ENCODE peak calls at places on chromosomes 13 and 19, in four cellular contexts. O is brain microvascular endothelial cell, V is Peyer's patch, L is tibial artery. M is an unnamed sample. For H3K27me3, the result is how much of the 10 kb centered on the place peaks cover.

GRCh38 chr13:37369618-37370017 is 228.9 kb downstream of the POSTN start:
- DNase-seq in O (peak), L (no peak), V (no peak), M (no peak)

GRCh38 chr13:44022196-44022595 is 142.5 kb downstream of the LACC1 start:
- DNase-seq in O (no peak), L (no peak), V (no peak), M (no peak)

GRCh38 chr13:71254384-71254783 is 612.6 kb downstream of the DACH1 start:
- DNase-seq in V (no peak), O (no peak), L (no peak), M (no peak)

GRCh38 chr19:43589680-43590079 is 6.3 kb downstream of the IRGQ start:
- DNase-seq in O (no peak), L (no peak), V (no peak), M (no peak)

GRCh38 chr13:21610687-21611086 is 6.7 kb upstream of the MICU2 start:
- DNase-seq in O (no peak), L (no peak), V (no peak), M (no peak)

GRCh38 chr19:21323000-21323399 is 6.2 kb downstream of the ZNF708 start:
- DNase-seq in L (no peak), O (no peak), V (no peak), M (no peak)

GRCh38 chr13:49859568-49859967 is 67.1 kb upstream of the KPNA3 start:
- DNase-seq in V (no peak), L (no peak), O (peak), M (peak)

GRCh38 chr19:29263305-29264080 is 50.5 kb upstream of the UQCRFS1 start:
- DNase-seq in O (peak), L (peak), V (no peak), M (peak)

GRCh38 chr19:18469245-18470107 is 31.5 kb upstream of the ISYNA1 start:
- DNase-seq in O (peak), L (no peak), V (peak), M (peak)

GRCh38 chr13:44300895-44301638 is 72.6 kb upstream of the SERP2 start:
- DNase-seq in O (peak), V (no peak), L (peak), M (peak)

GRCh38 chr13:42487221-42487620 is 86.7 kb upstream of the TNFSF11 start:
- DNase-seq in L (no peak), V (no peak), O (peak), M (no peak)

GRCh38 chr19:10346509-10346908 is 7.1 kb upstream of the ICAM3 start:
- DNase-seq in V (no peak), O (peak), L (no peak), M (no peak)

GRCh38 chr13:95035311-95036109 is 265.7 kb downstream of the ABCC4 start:
- DNase-seq in O (no peak), V (no peak), L (no peak), M (no peak)

GRCh38 chr13:43783820-43784219 is 3.0 kb downstream of the ENOX1 start:
- DNase-seq in L (no peak), O (peak), V (no peak), M (no peak)

GRCh38 chr13:112341446-112341845 is 34.7 kb upstream of the SPACA7 start:
- DNase-seq in L (no peak), O (no peak), V (no peak), M (no peak)
- H3K27me3 ChIP-seq in L (under half), O (under half), V (under half), M (under half)

GRCh38 chr19:3586707-3587346 is 1.5 kb downstream of the GIPC3 start:
- DNase-seq in O (no peak), L (no peak), V (no peak), M (no peak)

GRCh38 chr19:3586124-3586626 is 897 bp downstream of the GIPC3 start:
- DNase-seq in L (no peak), O (no peak), V (no peak), M (no peak)

GRCh38 chr19:3589439-3589838 is 4.2 kb downstream of the GIPC3 start:
- DNase-seq in V (no peak), L (no peak), O (no peak), M (no peak)

GRCh38 chr19:3589949-3590348 is 4.7 kb downstream of the GIPC3 start:
- DNase-seq in O (no peak), V (no peak), L (no peak), M (no peak)

GRCh38 chr19:3585301-3586123 is at the start of gene GIPC3:
- DNase-seq in V (no peak), O (no peak), L (no peak), M (no peak)
- H3K4me3 ChIP-seq in V (peak), O (peak), L (peak), M (no peak)

GRCh38 chr19:40560092-40560507 is 16.6 kb upstream of the SHKBP1 start:
- DNase-seq in V (no peak), O (no peak), L (no peak), M (no peak)

GRCh38 chr19:40555978-40556689 is 20.5 kb upstream of the SHKBP1 start:
- DNase-seq in V (no peak), O (no peak), L (no peak), M (no peak)

GRCh38 chr19:40559394-40559793 is 17.3 kb upstream of the SHKBP1 start:
- DNase-seq in L (no peak), V (no peak), O (no peak), M (no peak)

GRCh38 chr19:40553885-40554857 is 22.5 kb upstream of the SHKBP1 start:
- DNase-seq in O (no peak), L (no peak), V (no peak), M (no peak)

DNA sequence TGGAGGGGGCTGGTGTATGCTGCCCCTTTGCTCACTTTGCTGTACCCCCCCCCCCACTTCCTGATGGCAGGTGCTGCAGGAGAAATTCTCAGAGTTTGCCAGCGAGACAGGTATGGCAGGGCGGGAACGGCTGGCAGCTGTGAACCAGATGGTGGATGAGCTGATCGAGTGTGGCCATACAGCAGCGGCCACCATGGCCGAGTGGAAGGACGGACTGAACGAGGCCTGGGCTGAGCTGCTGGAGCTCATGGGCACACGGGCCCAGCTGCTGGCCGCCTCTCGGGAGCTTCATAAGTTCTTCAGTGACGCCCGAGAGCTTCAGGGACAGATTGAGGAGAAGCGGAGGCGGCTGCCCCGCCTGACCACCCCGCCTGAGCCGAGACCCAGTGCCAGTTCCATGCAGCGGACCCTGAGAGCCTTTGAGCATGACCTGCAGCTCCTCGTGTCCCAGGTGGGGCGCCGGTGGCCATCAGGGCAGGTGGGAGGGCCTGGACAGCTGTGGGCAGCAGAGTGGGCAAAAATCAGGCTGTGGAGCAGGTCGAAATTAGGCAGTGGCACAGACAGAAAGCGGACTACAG is 19.6 kb upstream of the SHKBP1 start:
- DNase-seq in L (no peak), V (no peak), O (no peak), M (no peak)
- H3K27me3 ChIP-seq in L (under half), V (under half), O (under half), M (under half)

DNA sequence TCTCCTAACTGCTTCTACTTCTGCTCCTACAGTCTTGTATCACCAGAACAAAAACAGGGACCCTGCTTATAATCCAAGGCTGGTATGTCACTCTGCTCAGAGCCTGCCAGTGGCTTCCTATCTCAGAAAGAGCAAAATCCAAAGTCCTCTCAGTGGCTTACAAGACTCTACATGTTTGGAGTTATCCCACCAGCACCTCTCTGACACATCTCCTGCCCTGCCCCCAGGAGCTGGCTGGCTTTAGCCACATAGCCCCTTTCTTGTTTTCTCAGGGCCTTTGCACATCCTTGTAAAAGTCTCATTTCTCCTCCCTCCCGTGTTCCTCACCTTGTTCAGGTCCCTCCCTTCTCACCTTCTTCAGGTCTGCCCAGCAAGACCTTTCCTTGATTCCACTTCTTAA is 2.2 kb upstream of the KCTD12 start:
- DNase-seq in O (no peak), V (no peak), L (no peak), M (no peak)
- H3K4me3 ChIP-seq in O (no peak), V (no peak), L (no peak), M (no peak)

DNA sequence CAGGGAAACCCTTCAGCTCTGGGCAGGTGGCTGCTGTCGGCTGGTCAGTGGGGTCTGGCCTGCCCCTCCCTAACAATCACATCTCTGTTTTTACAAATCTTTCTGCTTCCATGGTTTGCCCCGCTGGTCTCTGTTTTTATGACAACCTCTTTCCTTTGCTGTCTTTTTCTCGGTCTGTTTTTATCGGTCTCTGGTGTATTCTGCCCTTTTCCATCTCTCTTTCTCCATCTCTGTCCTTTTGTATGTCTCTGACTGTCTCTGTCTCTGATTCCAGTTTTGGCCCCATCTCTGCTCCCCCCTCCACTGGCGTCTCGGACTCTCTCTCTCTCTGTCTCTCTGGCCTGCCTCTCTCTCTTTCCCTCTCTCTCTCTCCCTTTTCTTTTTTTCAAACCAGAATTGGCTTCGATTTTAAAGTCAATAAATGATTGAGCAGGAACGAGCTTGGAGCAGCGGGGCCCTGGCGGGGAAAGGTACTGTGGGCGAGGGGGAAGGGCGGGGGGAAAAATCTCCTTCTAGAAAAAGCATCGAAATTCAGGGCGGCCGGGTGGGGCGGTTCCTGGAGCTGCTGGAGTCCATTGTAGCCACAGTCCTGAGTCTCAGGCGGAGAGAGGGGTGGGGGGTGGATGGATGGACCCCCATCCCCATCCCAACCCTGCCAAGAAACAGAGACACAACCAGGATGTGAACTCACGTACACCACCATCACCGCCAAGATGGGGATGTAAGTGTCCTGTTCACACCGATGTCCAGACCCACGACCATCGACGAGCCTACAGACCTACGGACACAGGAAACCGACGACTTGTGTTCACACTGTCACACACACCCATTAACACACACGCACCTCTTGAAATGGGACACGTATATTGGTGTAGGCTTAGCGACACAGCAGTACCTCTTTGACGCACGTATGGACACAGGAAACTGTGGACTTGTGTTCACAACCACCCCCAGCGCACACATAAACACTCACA is 3.0 kb downstream of the NFIX start:
- DNase-seq in O (no peak), L (no peak), V (no peak), M (no peak)
- H3K27me3 ChIP-seq in O (under half), L (under half), V (under half), M (under half)

M was measured in MG63.